ENCODE peak calls at places on chromosomes 16 and 17, in eight cellular contexts. H is GF-D8; V is stimulated activated CD4-positive, alpha-beta T cell treated with anti-CD3 and anti-CD28 coated beads, Interleukin-4, amount 100 ng/mL, for 4 hours; P is NCI-H524; I is HCEC 1CT; D is A549; B is BE2C; X is iris pigment epithelial cell. W is an unnamed sample.

GRCh38 chr17:79087428-79088143 is 13.0 kb downstream of the ENGASE start:
- DNase-seq in H (no peak), V (peak), P (peak), I (no peak), D (peak), B (peak), X (peak), W (peak)

GRCh38 chr16:61798741-61799140 is 237.5 kb downstream of the CDH8 start:
- DNase-seq in H (no peak), V (no peak), P (no peak), I (no peak), D (no peak), B (no peak), X (peak), W (no peak)

GRCh38 chr16:85401370-85401916 is 211.7 kb upstream of the GSE1 start:
- DNase-seq in H (no peak), V (no peak), P (no peak), I (no peak), D (no peak), B (peak), X (no peak), W (peak)

GRCh38 chr16:71645450-71645849 is 19.5 kb downstream of the MARVELD3 start:
- DNase-seq in H (no peak), V (no peak), P (peak), I (peak), D (peak), B (peak), X (peak), W (no peak)

GRCh38 chr17:77151236-77151635 is 10.5 kb downstream of the SEC14L1 start:
- DNase-seq in H (no peak), V (no peak), P (no peak), I (no peak), D (no peak), B (no peak), X (no peak), W (no peak)

GRCh38 chr17:81020767-81021497 is 14.0 kb upstream of the BAIAP2 start:
- DNase-seq in H (no peak), V (no peak), P (no peak), I (no peak), D (no peak), B (peak), X (no peak), W (peak)

GRCh38 chr17:33435716-33436301 is 142.7 kb upstream of the ASIC2 start:
- DNase-seq in H (no peak), V (no peak), P (no peak), I (no peak), D (no peak), B (no peak), X (no peak), W (no peak)

GRCh38 chr17:20211246-20211645 is 202.1 kb downstream of the SPECC1 start:
- DNase-seq in H (no peak), V (no peak), P (no peak), I (no peak), D (no peak), B (no peak), X (no peak), W (no peak)

GRCh38 chr17:45942284-45942683 is 47.9 kb downstream of the MAPT start:
- DNase-seq in H (no peak), V (no peak), P (peak), I (peak), D (no peak), B (peak), X (no peak), W (peak)

GRCh38 chr17:64618848-64619247 is 43.3 kb downstream of the SMURF2 start:
- DNase-seq in H (no peak), V (no peak), P (no peak), I (no peak), D (no peak), B (no peak), X (no peak), W (no peak)

GRCh38 chr17:59401274-59401673 is 69.8 kb downstream of the YPEL2 start:
- DNase-seq in H (no peak), V (no peak), P (no peak), I (no peak), D (no peak), B (no peak), X (no peak), W (no peak)